ENCODE peak calls at places on chromosomes 7 and 10, in seven cellular contexts. D is HCT116, L is K562, F is IMR-90, A is GM12878, X is H1, Z is HepG2. P is an unnamed sample.

GRCh38 chr7:112503361-112504023 is 22.7 kb downstream of the LSMEM1 start:
- DNase-seq in A (no peak), L (no peak), D (no peak), X (no peak), Z (no peak), F (no peak), P (no peak)

GRCh38 chr7:31052504-31052840 is 364 bp downstream of the ADCYAP1R1 start:
- DNase-seq in Z (no peak), X (no peak), L (no peak), D (no peak), A (no peak), F (no peak), P (no peak)

GRCh38 chr7:46486264-46487206 is 565.5 kb upstream of the IGFBP3 start:
- DNase-seq in F (peak; percentile 88), Z (no peak), D (no peak), A (no peak), L (no peak), X (no peak), P (peak; percentile 6)

GRCh38 chr7:14806886-14807285 is 95.7 kb downstream of the DGKB start:
- DNase-seq in Z (no peak), X (no peak), F (peak; percentile 3), D (no peak), A (no peak), L (no peak), P (no peak)

GRCh38 chr7:118053353-118053752 is 130.6 kb upstream of the LSM8 start:
- DNase-seq in A (no peak), X (no peak), Z (no peak), L (no peak), D (no peak), F (no peak), P (no peak)

GRCh38 chr10:909831-910230 is 21.7 kb downstream of the LARP4B start:
- DNase-seq in F (peak; percentile 60), D (no peak), X (no peak), L (no peak), Z (no peak), A (no peak), P (no peak)

GRCh38 chr7:1246871-1247526 is 14.3 kb downstream of the UNCX start:
- DNase-seq in L (no peak), A (no peak), Z (no peak), X (no peak), D (no peak), F (no peak), P (no peak)

GRCh38 chr7:70589010-70589409 is 542.9 kb upstream of the GALNT17 start:
- DNase-seq in X (no peak), Z (no peak), L (no peak), F (no peak), D (no peak), A (no peak), P (no peak)

GRCh38 chr10:97686301-97686961 is 610 bp downstream of the AVPI1 start:
- DNase-seq in F (no peak), Z (no peak), X (no peak), L (no peak), A (no peak), D (no peak), P (no peak)

GRCh38 chr10:79385392-79385795 is 38.1 kb downstream of the PPIF start:
- DNase-seq in A (no peak), L (no peak), F (no peak), Z (no peak), X (no peak), D (no peak), P (no peak)

GRCh38 chr7:143300959-143301617 is 12.9 kb downstream of the CASP2 start:
- DNase-seq in Z (no peak), A (no peak), D (no peak), L (no peak), F (peak; percentile 94), X (no peak), P (no peak)

GRCh38 chr10:60821661-60822060 is 43.4 kb downstream of the CDK1 start:
- DNase-seq in A (no peak), Z (no peak), L (no peak), D (no peak), F (peak; percentile 35), X (no peak), P (no peak)

GRCh38 chr10:59303018-59303417 is 59.3 kb downstream of the FAM13C start:
- DNase-seq in L (no peak), Z (no peak), X (no peak), F (no peak), A (no peak), D (no peak), P (no peak)

GRCh38 chr7:70098905-70099672 is 500.8 kb downstream of the AUTS2 start:
- DNase-seq in D (no peak), X (no peak), A (no peak), Z (no peak), F (no peak), L (no peak), P (no peak)

GRCh38 chr7:42734568-42734967 is 177.3 kb downstream of the C7orf25 start:
- DNase-seq in A (no peak), L (no peak), F (peak; percentile 1), Z (no peak), D (no peak), X (no peak), P (no peak)

GRCh38 chr10:102227050-102227449 is 951 bp downstream of the ELOVL3 start:
- DNase-seq in F (peak; percentile 49), A (no peak), D (no peak), L (no peak), Z (peak; percentile 53), X (no peak), P (no peak)

GRCh38 chr7:128284102-128284501 is 43.0 kb downstream of the LEP start:
- DNase-seq in F (no peak), L (no peak), D (no peak), X (no peak), A (no peak), Z (no peak), P (no peak)

GRCh38 chr10:90192825-90193224 is 491.4 kb downstream of the KIF20B start:
- DNase-seq in L (no peak), X (no peak), D (no peak), F (no peak), A (no peak), Z (no peak), P (no peak)

GRCh38 chr10:90195288-90195840 is 494.0 kb downstream of the KIF20B start:
- DNase-seq in A (no peak), F (no peak), D (no peak), Z (no peak), X (no peak), L (no peak), P (no peak)

GRCh38 chr10:90197766-90198165 is 496.4 kb downstream of the KIF20B start:
- DNase-seq in D (no peak), F (peak; percentile 29), A (no peak), X (no peak), L (no peak), Z (no peak), P (no peak)

GRCh38 chr10:90199098-90199497 is 497.7 kb downstream of the KIF20B start:
- DNase-seq in Z (no peak), X (no peak), A (no peak), D (no peak), L (no peak), F (no peak), P (no peak)

DNA sequence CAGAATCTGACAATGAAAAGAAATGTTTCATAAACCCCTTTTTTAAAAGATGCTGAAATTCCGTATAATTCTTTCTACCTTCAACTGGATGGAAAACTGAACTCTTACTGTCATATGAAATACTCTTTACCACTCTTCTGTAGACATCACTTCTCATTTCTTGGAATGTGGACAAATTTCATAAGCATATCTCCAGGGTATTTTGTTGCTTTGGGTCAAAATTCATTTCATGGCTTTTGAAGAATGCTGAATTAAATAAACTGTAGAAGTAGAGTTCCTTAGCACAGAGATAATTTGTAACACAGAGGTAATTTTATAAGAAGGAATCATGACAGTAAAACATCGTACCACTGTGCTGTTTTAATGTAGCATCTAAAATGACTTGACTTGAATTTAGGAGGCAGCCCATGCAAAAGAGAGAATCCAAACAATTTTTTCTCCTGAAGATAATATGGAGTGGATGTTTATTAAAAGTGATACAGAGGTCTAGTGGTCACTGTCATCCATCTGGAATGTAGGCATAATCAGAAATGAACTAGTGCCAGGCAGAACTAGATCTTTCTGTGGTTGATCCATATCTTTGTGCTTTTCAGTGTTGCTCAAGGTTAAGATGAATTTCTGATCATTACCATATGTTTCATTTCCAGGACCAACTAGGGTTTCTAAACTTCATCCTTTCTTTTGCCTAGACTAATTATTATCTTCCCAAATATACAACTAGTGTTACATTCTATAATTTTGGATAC is 492.0 kb downstream of the KIF20B start:
- DNase-seq in D (no peak), Z (no peak), A (no peak), X (no peak), F (peak; percentile 43), L (no peak), P (no peak)
- TF ChIP-seq CEBPB in D (no peak), Z (no peak), A (no peak), X (no peak), F (no peak), L (no peak), P (no peak)

GRCh38 chr10:122010405-122011050 is 21.6 kb downstream of the TACC2 start:
- DNase-seq in Z (no peak), F (no peak), L (no peak), A (no peak), X (no peak), D (no peak), P (no peak)
- TF ChIP-seq RAD21 in Z (no peak), F (no peak), L (no peak), A (no peak), X (no peak), D (no peak), P (no peak)

GRCh38 chr7:149028346-149029109 is at the start of gene PDIA4:
- DNase-seq in X (peak; percentile 98), Z (peak; percentile 98), A (peak; percentile 96), D (peak; percentile 98), L (peak; percentile 100), F (peak; percentile 99), P (peak; percentile 99)
- TF ChIP-seq CTCF in X (peak; percentile 9), Z (peak; percentile 3), A (peak; percentile 14), D (no peak), L (peak; percentile 52), F (peak; percentile 34), P (no peak)

DNA sequence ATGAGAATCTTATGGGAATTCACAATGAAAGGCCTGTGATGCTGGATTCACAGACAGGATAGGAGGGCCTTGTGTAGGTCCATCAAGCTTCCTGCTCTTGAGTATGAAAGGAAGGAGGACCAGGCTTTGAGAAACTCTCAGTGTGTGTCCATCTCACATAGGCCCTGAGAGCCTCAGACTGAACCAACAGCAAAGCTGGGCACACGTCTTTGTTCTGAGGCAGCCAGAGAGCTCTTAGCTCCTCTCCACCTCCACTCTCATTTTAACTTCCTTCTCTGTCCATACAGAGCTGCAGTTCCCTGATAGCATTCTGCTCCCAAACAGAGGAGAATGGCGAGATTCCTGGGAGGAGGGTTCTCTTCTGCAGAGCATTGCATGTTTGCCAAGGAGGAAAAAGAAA is 515.6 kb downstream of the CALN1 start:
- DNase-seq in F (no peak), L (no peak), Z (no peak), A (no peak), X (no peak), D (no peak), P (no peak)
- TF ChIP-seq CEBPB in F (no peak), L (no peak), Z (no peak), A (no peak), X (no peak), D (no peak), P (no peak)

P was measured in A549.